ENCODE peak calls at places on chromosome 1, in ten cellular contexts. A is WTC11; B is epithelial cell of esophagus; D is uterus; U is fibroblast of the aortic adventitia; Z is Peyer's patch; P is GM12865; E is activated CD4-positive, alpha-beta T cell treated with anti-CD3 and anti-CD28 coated beads for 48 hours; Y is adipocyte; T is T-cell. Q is an unnamed sample.

GRCh38 chr1:235012436-235013210 is 116.0 kb downstream of the TOMM20 start:
- DNase-seq in D (no peak), Y (no peak), Z (no peak), P (no peak), U (no peak), A (no peak), T (no peak), B (peak), E (no peak), Q (no peak)

GRCh38 chr1:26190373-26190987 is at the start of gene CATSPER4:
- DNase-seq in Z (no peak), U (no peak), T (no peak), D (no peak), A (peak), Y (no peak), P (no peak), E (no peak), B (peak), Q (no peak)

GRCh38 chr1:235369802-235370201 is 2.6 kb downstream of the TBCE start:
- DNase-seq in Z (no peak), Y (no peak), E (no peak), P (no peak), B (no peak), U (no peak), T (no peak), D (no peak), A (no peak), Q (no peak)

GRCh38 chr1:213507472-213508223 is 456.6 kb downstream of the RPS6KC1 start:
- DNase-seq in Y (no peak), E (no peak), B (no peak), U (no peak), P (no peak), T (no peak), D (no peak), A (no peak), Z (no peak), Q (no peak)

GRCh38 chr1:109790735-109791494 is 27.2 kb upstream of the EPS8L3 start:
- DNase-seq in A (peak), B (no peak), U (peak), T (peak), E (peak), P (peak), Y (peak), Z (peak), D (peak), Q (peak)

GRCh38 chr1:26993237-26994019 is at the start of gene TRNP1:
- DNase-seq in U (peak), B (peak), D (peak), T (peak), P (peak), A (peak), Z (peak), Y (peak), E (peak), Q (peak)

GRCh38 chr1:181089777-181090505 is 1.4 kb downstream of the IER5 start:
- DNase-seq in Y (peak), Z (peak), P (peak), A (peak), D (peak), T (peak), B (peak), U (peak), E (peak), Q (peak)

GRCh38 chr1:162878000-162878596 is 17.1 kb upstream of the CCDC190 start:
- DNase-seq in A (peak), U (peak), P (peak), Y (peak), D (peak), Z (no peak), E (peak), T (no peak), B (peak), Q (peak)

GRCh38 chr1:145879775-145880174 is 5.9 kb downstream of the ANKRD35 start:
- DNase-seq in D (no peak), Z (no peak), A (no peak), Y (no peak), E (no peak), T (no peak), U (no peak), P (no peak), B (peak), Q (no peak)

GRCh38 chr1:7299329-7299799 is 471.7 kb upstream of the VAMP3 start:
- DNase-seq in Y (peak), A (no peak), Z (peak), T (no peak), P (no peak), B (peak), U (peak), E (no peak), D (peak), Q (peak)

GRCh38 chr1:26745191-26745590 is 42.6 kb upstream of the PIGV start:
- DNase-seq in T (no peak), Y (no peak), A (no peak), U (no peak), B (no peak), P (no peak), D (no peak), E (no peak), Z (no peak), Q (no peak)